ENCODE peak calls at places on chromosomes 4 and X, in four cellular contexts. G is EH, D is brain microvascular endothelial cell, I is activated B cell treated with CpG ODN at 0.5 μM for 24 hours. E is an unnamed sample.
A peak's percentile ranks its signal among the peaks of the same experiment; 100 is the strongest.

GRCh38 chr4:110005461-110006056 is 92.9 kb downstream of the EGF start:
- DNase-seq in G (peak; percentile 66), D (peak; percentile 53), I (no peak), E (no peak)

GRCh38 chrX:74234829-74235228 is 69.2 kb upstream of the ZCCHC13 start:
- DNase-seq in G (no peak), D (no peak), I (no peak), E (no peak)

GRCh38 chr4:1193206-1194027 is 21.0 kb upstream of the SPON2 start:
- DNase-seq in G (no peak), D (no peak), I (peak; percentile 12), E (peak; percentile 20)

GRCh38 chrX:9340619-9341304 is 124.1 kb upstream of the TBL1X start:
- DNase-seq in G (peak; percentile 80), D (no peak), I (no peak), E (peak; percentile 37)

GRCh38 chrX:150167482-150168324 is 195.4 kb upstream of the MAMLD1 start:
- DNase-seq in G (no peak), D (no peak), I (no peak), E (no peak)

GRCh38 chr4:3402409-3403103 is 39.2 kb upstream of the HGFAC start:
- DNase-seq in G (peak; percentile 98), D (peak; percentile 57), I (no peak), E (no peak)

GRCh38 chrX:34629572-34629971 is 27.5 kb downstream of the TMEM47 start:
- DNase-seq in G (peak; percentile 77), D (no peak), I (no peak), E (no peak)

GRCh38 chrX:124280294-124280902 is 52.1 kb upstream of the TEX13D start:
- DNase-seq in G (peak; percentile 3), D (no peak), I (no peak), E (no peak)

GRCh38 chr4:165345663-165346417 is 18.4 kb downstream of the MSMO1 start:
- DNase-seq in G (no peak), D (no peak), I (no peak), E (no peak)

GRCh38 chr4:112099701-112100289 is 45.5 kb upstream of the FAM241A start:
- DNase-seq in G (peak; percentile 67), D (no peak), I (no peak), E (no peak)

GRCh38 chr4:187232201-187232600 is 508.5 kb upstream of the FAT1 start:
- DNase-seq in G (no peak), D (no peak), I (no peak), E (no peak)

GRCh38 chr4:153222162-153222789 is 18.0 kb downstream of the TRIM2 start:
- DNase-seq in G (peak; percentile 88), D (peak; percentile 75), I (peak; percentile 30), E (peak; percentile 77)

GRCh38 chr4:138218976-138219375 is 23.2 kb downstream of the SLC7A11 start:
- DNase-seq in G (no peak), D (no peak), I (no peak), E (no peak)

GRCh38 chr4:167032876-167033275 is 201.4 kb downstream of the SPOCK3 start:
- DNase-seq in G (no peak), D (no peak), I (no peak), E (no peak)

GRCh38 chr4:100372432-100372831 is 145.4 kb downstream of the EMCN start:
- DNase-seq in G (peak; percentile 13), D (no peak), I (no peak), E (no peak)

GRCh38 chr4:184112006-184112550 is 105.6 kb downstream of the ENPP6 start:
- DNase-seq in G (no peak), D (no peak), I (no peak), E (no peak)

GRCh38 chr4:112765317-112765989 is 128.5 kb downstream of the LARP7 start:
- DNase-seq in G (peak; percentile 24), D (peak; percentile 3), I (no peak), E (no peak)

GRCh38 chr4:133641191-133641590 is 492.1 kb downstream of the PCDH10 start:
- DNase-seq in G (no peak), D (no peak), I (no peak), E (no peak)

GRCh38 chr4:172938870-172939269 is 229.7 kb upstream of the GALNT7 start:
- DNase-seq in G (no peak), D (no peak), I (no peak), E (no peak)

GRCh38 chrX:48540480-48540879 is 966 bp downstream of the TBC1D25 start:
- DNase-seq in G (no peak), D (no peak), I (no peak), E (no peak)

GRCh38 chr4:89295415-89295927 is 12.1 kb downstream of the GPRIN3 start:
- DNase-seq in G (no peak), D (no peak), I (no peak), E (no peak)

GRCh38 chrX:140712413-140713173 is 3.0 kb downstream of the LINC00632 start:
- DNase-seq in G (peak; percentile 30), D (peak; percentile 74), I (no peak), E (peak; percentile 17)

GRCh38 chr4:10706236-10706635 is 21.7 kb upstream of the CLNK start:
- DNase-seq in G (no peak), D (no peak), I (no peak), E (no peak)

GRCh38 chr4:56468097-56468422 is 643 bp downstream of the SRP72 start:
- DNase-seq in G (no peak), D (peak; percentile 32), I (no peak), E (peak; percentile 68)

GRCh38 chrX:150543230-150544155 is 24.9 kb upstream of the MTM1 start:
- DNase-seq in G (no peak), D (no peak), I (no peak), E (no peak)

GRCh38 chr4:7803992-7804758 is 135.5 kb downstream of the AFAP1 start:
- DNase-seq in G (peak; percentile 78), D (peak; percentile 72), I (peak; percentile 61), E (peak; percentile 92)

GRCh38 chrX:119410027-119410819 is 11.1 kb downstream of the SLC25A43 start:
- DNase-seq in G (peak; percentile 96), D (peak; percentile 65), I (no peak), E (peak; percentile 83)

GRCh38 chrX:31420711-31421151 is 348.9 kb upstream of the FTHL17 start:
- DNase-seq in G (peak; percentile 38), D (no peak), I (no peak), E (no peak)

E was measured in colonic mucosa.